ENCODE peak calls at places on chromosomes 5 and 9, in six cellular contexts. L, J, V, O, B and S are unnamed samples.

GRCh38 chr5:148882332-148882731 is 55.9 kb downstream of the ADRB2 start:
- DNase-seq in J (no peak), L (no peak), V (no peak), B (no peak), O (no peak), S (no peak)

GRCh38 chr9:113523421-113524141 is 60.1 kb downstream of the RGS3 start:
- DNase-seq in V (peak; percentile 71), J (no peak), B (no peak), O (no peak), L (peak; percentile 43), S (no peak)

GRCh38 chr9:120416816-120417427 is 163.0 kb downstream of the CDK5RAP2 start:
- DNase-seq in V (no peak), J (no peak), L (no peak), B (no peak), O (no peak), S (no peak)

GRCh38 chr5:125717209-125717608 is 706.0 kb upstream of the GRAMD2B start:
- DNase-seq in B (no peak), O (no peak), J (no peak), L (no peak), V (no peak), S (no peak)

GRCh38 chr5:149358294-149358651 is 427 bp downstream of the PCYOX1L start:
- DNase-seq in L (peak; percentile 34), J (peak; percentile 32), V (peak; percentile 74), O (peak; percentile 29), B (no peak), S (no peak)

GRCh38 chr9:28915256-28915930 is 1342.1 kb upstream of the C9orf72 start:
- DNase-seq in L (no peak), O (no peak), J (no peak), V (no peak), B (no peak), S (no peak)

GRCh38 chr5:147892696-147893296 is 13.5 kb downstream of the C5orf46 start:
- DNase-seq in J (no peak), V (no peak), O (peak; percentile 75), L (no peak), B (no peak), S (no peak)

GRCh38 chr9:121742923-121743322 is 91.5 kb downstream of the DAB2IP start:
- DNase-seq in V (no peak), O (no peak), J (no peak), B (no peak), L (no peak), S (no peak)

GRCh38 chr9:94909250-94909894 is 182.9 kb downstream of the AOPEP start:
- DNase-seq in B (no peak), O (no peak), V (no peak), J (no peak), L (no peak), S (no peak)

GRCh38 chr5:141121985-141122384 is 367 bp downstream of the PCDHB4 start:
- DNase-seq in V (no peak), O (no peak), L (no peak), B (no peak), J (no peak), S (no peak)

GRCh38 chr5:103445426-103446035 is 117.1 kb downstream of the NUDT12 start:
- DNase-seq in L (no peak), B (no peak), O (no peak), J (no peak), V (no peak), S (no peak)

GRCh38 chr5:74500037-74500917 is 140.3 kb downstream of the ENC1 start:
- DNase-seq in V (no peak), O (peak; percentile 32), J (no peak), L (no peak), B (no peak), S (no peak)

GRCh38 chr5:152185547-152186234 is 219.4 kb downstream of the NMUR2 start:
- DNase-seq in L (no peak), J (no peak), B (no peak), O (no peak), V (no peak), S (no peak)

GRCh38 chr9:85258823-85259370 is 482.9 kb downstream of the AGTPBP1 start:
- DNase-seq in V (peak; percentile 60), B (no peak), J (peak; percentile 66), O (peak; percentile 84), L (peak; percentile 23), S (no peak)

GRCh38 chr5:67873935-67874334 is 341.6 kb upstream of the PIK3R1 start:
- DNase-seq in B (no peak), J (no peak), V (no peak), L (no peak), O (no peak), S (no peak)

GRCh38 chr5:174692381-174692780 is 32.0 kb upstream of the MSX2 start:
- DNase-seq in O (peak; percentile 12), V (no peak), L (no peak), J (no peak), B (no peak), S (no peak)

GRCh38 chr5:96861044-96861443 is 15.3 kb upstream of the ERAP2 start:
- DNase-seq in L (no peak), J (no peak), O (no peak), B (no peak), V (no peak), S (no peak)

GRCh38 chr5:109479260-109479860 is 69.6 kb upstream of the PJA2 start:
- DNase-seq in L (no peak), J (no peak), V (no peak), O (peak; percentile 27), B (no peak), S (no peak)

GRCh38 chr9:16154570-16155078 is 601.8 kb downstream of the CCDC171 start:
- DNase-seq in L (no peak), B (no peak), O (peak; percentile 91), J (no peak), V (peak; percentile 66), S (no peak)

DNA sequence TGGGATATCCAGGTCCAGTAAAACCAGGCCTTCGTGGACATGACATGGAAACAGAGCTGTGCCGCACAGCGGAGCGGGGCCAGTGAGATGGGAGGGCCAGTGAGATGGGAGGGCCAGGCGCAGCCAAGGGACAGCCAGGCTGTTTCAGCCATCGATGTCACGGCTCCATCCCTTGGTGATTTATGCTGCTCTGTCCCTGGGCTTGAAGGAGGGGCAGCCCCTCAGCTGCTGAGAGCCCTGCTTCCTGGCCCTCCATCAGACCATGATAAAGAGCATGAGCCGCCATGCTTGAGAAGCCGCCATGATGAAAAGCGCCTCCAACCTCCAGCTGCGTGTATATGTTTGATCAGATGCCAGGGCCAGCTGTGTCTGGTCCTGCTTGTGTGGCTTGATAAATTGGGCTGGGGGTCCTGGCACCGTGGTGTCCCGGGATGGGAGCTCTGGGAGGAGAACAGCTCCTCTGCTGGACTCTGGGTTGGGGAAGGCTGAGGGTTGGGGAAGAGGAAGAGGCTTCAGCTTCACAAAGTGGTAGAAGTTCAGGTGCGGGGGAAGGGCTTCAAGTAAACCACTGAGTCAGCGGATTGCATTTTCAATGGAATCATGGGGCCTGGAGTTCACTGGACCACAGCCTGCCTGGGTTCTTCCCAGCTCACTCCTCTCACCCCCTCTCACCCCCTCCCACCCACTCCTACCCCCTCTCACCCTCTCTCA is 6.0 kb upstream of the COL5A1 start:
- DNase-seq in L (no peak), B (no peak), O (no peak), J (no peak), V (no peak), S (no peak)
- H3K4me1 ChIP-seq in L (no peaks in the 10 kb centered on the region), B (peaks cover under 1% of the 10 kb centered on the region), O (peaks cover 4% of the 10 kb centered on the region), J (peaks cover 28% of the 10 kb centered on the region), V (no peaks in the 10 kb centered on the region), S (no peaks in the 10 kb centered on the region)

DNA sequence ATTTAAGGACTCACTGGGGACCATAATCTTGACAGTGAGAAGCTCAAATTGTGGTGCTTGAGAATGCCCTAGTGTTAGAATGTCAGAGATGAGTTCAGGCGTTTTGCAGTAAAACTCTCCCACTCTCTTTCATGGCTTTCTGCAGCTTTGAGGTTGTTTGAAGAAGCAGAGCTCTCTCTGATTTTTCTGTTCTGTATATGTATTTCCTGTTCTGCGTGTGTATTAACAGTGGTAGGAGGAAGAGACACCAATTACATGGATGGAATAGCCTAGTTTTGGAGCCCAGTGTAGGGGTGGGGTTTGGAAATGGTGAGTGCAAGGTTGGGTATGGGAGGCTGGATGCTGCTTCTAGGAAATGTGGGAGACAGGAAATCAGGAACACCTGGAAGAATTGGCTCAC is 12.4 kb downstream of the LARP1 start:
- DNase-seq in J (no peak), V (no peak), L (no peak), O (no peak), B (no peak), S (no peak)
- H3K4me1 ChIP-seq in J (peaks cover 90% of the 10 kb centered on the region), V (peaks cover 72% of the 10 kb centered on the region), L (peaks cover 77% of the 10 kb centered on the region), O (peaks cover 82% of the 10 kb centered on the region), B (peaks cover 54% of the 10 kb centered on the region), S (peaks cover 38% of the 10 kb centered on the region)

DNA sequence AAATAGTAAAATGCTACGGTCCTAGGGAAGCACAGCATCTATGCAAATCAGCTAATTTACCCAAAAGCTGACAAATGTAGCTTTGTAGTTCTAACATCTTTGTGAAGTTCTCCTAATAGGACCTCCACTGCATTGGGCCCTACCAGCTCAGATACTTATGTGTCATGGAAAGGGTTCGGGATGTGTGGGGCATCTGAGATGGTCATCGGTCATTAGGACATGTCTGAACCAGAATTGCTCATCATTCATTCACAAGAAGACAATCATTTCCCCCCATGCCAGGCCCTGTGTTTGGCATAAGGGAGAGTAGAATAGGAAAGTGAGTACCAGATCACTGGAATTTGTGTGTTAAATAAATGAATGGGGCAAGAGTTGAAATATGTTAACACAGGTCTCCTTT is 35.7 kb downstream of the PWWP2A start:
- DNase-seq in J (no peak), O (no peak), V (no peak), B (no peak), L (no peak), S (no peak)
- H3K4me1 ChIP-seq in J (peaks cover 20% of the 10 kb centered on the region), O (peaks cover 19% of the 10 kb centered on the region), V (no peaks in the 10 kb centered on the region), B (peaks cover 3% of the 10 kb centered on the region), L (no peaks in the 10 kb centered on the region), S (no peaks in the 10 kb centered on the region)

DNA sequence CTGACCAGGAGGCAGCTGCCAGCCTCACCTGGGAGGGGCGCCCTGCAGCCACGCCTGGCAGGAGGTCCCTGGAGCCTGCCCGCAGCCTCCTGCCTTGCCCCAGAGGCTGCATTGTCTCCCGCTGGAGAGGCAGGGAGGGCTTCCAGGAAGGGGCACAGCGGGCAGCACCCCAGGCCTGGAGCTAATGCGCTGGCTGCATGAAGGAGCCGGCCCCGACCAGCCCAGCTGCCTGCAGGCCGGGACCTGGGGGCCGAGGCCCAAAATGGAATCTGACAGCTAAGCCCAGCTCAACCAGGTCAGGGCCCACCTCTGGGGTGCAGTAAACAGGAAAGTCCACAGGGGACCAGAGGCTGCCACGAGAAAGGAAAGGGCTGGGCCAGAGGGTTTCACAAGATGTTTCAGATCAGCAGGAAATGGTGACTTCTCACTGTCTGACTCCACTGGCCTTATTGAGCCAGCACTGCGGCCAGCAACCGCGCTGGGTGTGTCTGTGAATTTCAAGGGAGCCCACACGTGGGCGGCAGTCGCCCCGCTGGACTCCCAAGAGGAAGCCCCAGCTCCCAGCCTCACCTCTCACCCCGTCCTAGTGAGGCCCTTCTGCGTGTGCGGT is 18.6 kb upstream of the NOTCH1 start:
- DNase-seq in B (no peak), L (peak; percentile 67), J (peak; percentile 73), V (peak; percentile 81), O (no peak), S (no peak)
- H3K4me1 ChIP-seq in B (peaks cover 54% of the 10 kb centered on the region), L (peaks cover 30% of the 10 kb centered on the region), J (peaks cover 70% of the 10 kb centered on the region), V (peaks cover 22% of the 10 kb centered on the region), O (peaks cover 4% of the 10 kb centered on the region), S (no peaks in the 10 kb centered on the region)